ENCODE peak calls at places on chromosomes 1 and 21, in five cellular contexts. L is fibroblast of lung, I is breast epithelium, A is PC-3, M is Panc1. C is an unnamed sample.

GRCh38 chr1:7384121-7384520 is 387.0 kb upstream of the VAMP3 start:
- DNase-seq in L (no peak), I (peak; percentile 24), A (no peak), M (no peak), C (no peak)

GRCh38 chr1:243848165-243849088 is 1.6 kb downstream of the AKT3 start:
- DNase-seq in L (no peak), I (no peak), A (peak; percentile 4), M (no peak), C (no peak)

GRCh38 chr1:21707086-21707840 is 38.1 kb upstream of the RAP1GAP start:
- DNase-seq in L (peak; percentile 45), I (no peak), A (no peak), M (no peak), C (no peak)

GRCh38 chr1:39900662-39901485 is 843 bp downstream of the MYCL start:
- DNase-seq in L (no peak), I (no peak), A (peak; percentile 20), M (no peak), C (peak; percentile 1)

GRCh38 chr1:156151093-156151688 is 2.2 kb upstream of the SEMA4A start:
- DNase-seq in L (peak; percentile 29), I (no peak), A (no peak), M (no peak), C (no peak)

GRCh38 chr1:94676686-94677085 is 135.1 kb upstream of the F3 start:
- DNase-seq in L (no peak), I (no peak), A (no peak), M (no peak), C (no peak)

GRCh38 chr1:184388671-184389292 is 2.0 kb downstream of the C1orf21 start:
- DNase-seq in L (no peak), I (no peak), A (no peak), M (no peak), C (no peak)

GRCh38 chr1:20785907-20786309 is 1.2 kb downstream of the HP1BP3 start:
- DNase-seq in L (no peak), I (no peak), A (peak; percentile 4), M (no peak), C (no peak)

GRCh38 chr1:211335507-211336157 is 9.0 kb downstream of the TRAF5 start:
- DNase-seq in L (no peak), I (no peak), A (no peak), M (no peak), C (no peak)

GRCh38 chr1:59061876-59062275 is 235.0 kb upstream of the FGGY start:
- DNase-seq in L (peak; percentile 92), I (peak; percentile 39), A (peak; percentile 46), M (no peak), C (no peak)

GRCh38 chr1:94757931-94758330 is 62.2 kb upstream of the SLC44A3 start:
- DNase-seq in L (peak; percentile 45), I (peak; percentile 47), A (no peak), M (no peak), C (no peak)

GRCh38 chr1:16978589-16979474 is 1.6 kb downstream of the MFAP2 start:
- DNase-seq in L (peak; percentile 95), I (peak; percentile 77), A (no peak), M (no peak), C (no peak)

GRCh38 chr1:228311091-228311490 is 95.5 kb downstream of the TRIM11 start:
- DNase-seq in L (no peak), I (no peak), A (no peak), M (no peak), C (no peak)

GRCh38 chr1:68442822-68443556 is 6.8 kb downstream of the RPE65 start:
- DNase-seq in L (peak; percentile 60), I (no peak), A (peak; percentile 94), M (peak; percentile 48), C (no peak)

GRCh38 chr21:41975391-41976272 is 21.8 kb upstream of the C2CD2 start:
- DNase-seq in L (no peak), I (peak; percentile 14), A (no peak), M (no peak), C (no peak)

GRCh38 chr1:152960452-152961044 is 9.9 kb upstream of the SPRR4 start:
- DNase-seq in L (no peak), I (no peak), A (peak; percentile 33), M (no peak), C (no peak)

GRCh38 chr1:93081716-93082115 is 2.6 kb downstream of the MTF2 start:
- DNase-seq in L (peak; percentile 90), I (no peak), A (peak; percentile 55), M (no peak), C (no peak)

GRCh38 chr1:20336105-20336605 is 45.5 kb downstream of the VWA5B1 start:
- DNase-seq in L (no peak), I (no peak), A (no peak), M (no peak), C (no peak)

GRCh38 chr21:33238565-33239255 is 9.0 kb downstream of the IFNAR2 start:
- DNase-seq in L (peak; percentile 21), I (no peak), A (no peak), M (no peak), C (no peak)

GRCh38 chr1:31760901-31761470 is 3.2 kb downstream of the ADGRB2 start:
- DNase-seq in L (peak; percentile 63), I (peak; percentile 55), A (peak; percentile 80), M (no peak), C (peak; percentile 64)

GRCh38 chr1:46065405-46065804 is 67.0 kb downstream of the PIK3R3 start:
- DNase-seq in L (no peak), I (no peak), A (no peak), M (no peak), C (no peak)

GRCh38 chr1:24557220-24557619 is 1.3 kb downstream of the NCMAP start:
- DNase-seq in L (no peak), I (no peak), A (no peak), M (no peak), C (no peak)

GRCh38 chr21:38478782-38479181 is 19.5 kb downstream of the ERG start:
- DNase-seq in L (peak; percentile 97), I (no peak), A (no peak), M (no peak), C (no peak)

GRCh38 chr1:182249201-182249676 is 142.4 kb downstream of the GLUL start:
- DNase-seq in L (no peak), I (no peak), A (peak; percentile 38), M (no peak), C (no peak)

GRCh38 chr1:51061231-51061943 is 40.6 kb upstream of the C1orf185 start:
- DNase-seq in L (peak; percentile 67), I (no peak), A (peak; percentile 73), M (no peak), C (no peak)

GRCh38 chr21:45318556-45319341 is 31.1 kb upstream of the POFUT2 start:
- DNase-seq in L (peak; percentile 52), I (no peak), A (no peak), M (no peak), C (no peak)

GRCh38 chr1:181101581-181102226 is 13.2 kb downstream of the IER5 start:
- DNase-seq in L (peak; percentile 83), I (no peak), A (peak; percentile 52), M (no peak), C (no peak)

GRCh38 chr1:168084396-168085231 is 52.1 kb downstream of the GPR161 start:
- DNase-seq in L (peak; percentile 12), I (no peak), A (peak; percentile 51), M (peak; percentile 10), C (peak; percentile 45)
- TF ChIP-seq CTCF in L (peak; percentile 80), I (peak; percentile 61), A (peak; percentile 96), M (peak; percentile 96), C (peak; percentile 80)

DNA sequence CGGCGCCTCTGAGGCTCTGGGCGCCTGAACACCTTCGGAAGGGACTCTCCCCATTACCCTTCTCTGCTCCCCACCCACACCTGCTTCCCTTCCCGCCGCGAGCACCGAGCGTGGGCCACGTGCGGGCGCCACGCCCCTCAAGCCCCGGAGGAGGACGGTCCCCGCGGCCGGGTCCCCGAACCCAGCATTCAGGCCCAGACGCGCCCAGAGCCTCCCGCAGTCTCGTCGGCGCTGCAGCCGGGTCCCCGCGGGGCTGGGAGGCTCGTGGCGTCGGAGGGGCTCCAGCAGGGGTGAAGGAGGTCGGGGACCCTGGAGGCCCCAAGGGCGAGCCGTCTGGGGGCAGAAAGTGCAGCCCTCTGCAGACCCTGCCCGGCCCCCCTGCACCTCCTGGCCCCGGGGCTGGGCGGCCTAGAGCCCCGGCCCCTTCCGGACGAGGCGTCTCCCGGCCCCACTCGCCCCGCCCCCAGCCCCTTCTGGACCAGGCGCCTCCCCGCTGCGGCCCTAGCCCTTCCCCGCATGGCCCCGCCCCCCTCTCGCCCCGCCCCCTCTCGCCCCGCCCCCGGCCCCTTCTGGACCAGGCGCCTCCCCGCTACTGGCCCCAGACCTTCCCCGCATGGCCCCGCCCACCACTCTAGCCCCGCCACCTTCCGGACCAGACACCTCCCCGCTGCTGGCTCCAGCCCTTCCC is 378 bp upstream of the SMIM1 start:
- DNase-seq in L (peak; percentile 66), I (peak; percentile 88), A (peak; percentile 89), M (no peak), C (peak; percentile 88)
- H3K27me3 ChIP-seq in L (no peaks in the 10 kb centered on the region), I (no peaks in the 10 kb centered on the region), A (peaks cover 2% of the 10 kb centered on the region), M (no peaks in the 10 kb centered on the region), C (no peaks in the 10 kb centered on the region)

GRCh38 chr1:246690100-246690499 is 34.1 kb upstream of the SCCPDH start:
- DNase-seq in L (no peak), I (no peak), A (no peak), M (no peak), C (no peak)

GRCh38 chr1:246691622-246692495 is 32.4 kb upstream of the SCCPDH start:
- DNase-seq in L (peak; percentile 14), I (no peak), A (no peak), M (no peak), C (no peak)

GRCh38 chr1:246695136-246695535 is 29.1 kb upstream of the SCCPDH start:
- DNase-seq in L (no peak), I (no peak), A (peak; percentile 48), M (no peak), C (no peak)

GRCh38 chr1:246687002-246687401 is 37.2 kb upstream of the SCCPDH start:
- DNase-seq in L (no peak), I (no peak), A (no peak), M (no peak), C (no peak)

GRCh38 chr1:246689409-246689997 is 34.7 kb upstream of the SCCPDH start:
- DNase-seq in L (peak; percentile 65), I (peak; percentile 31), A (peak; percentile 96), M (peak; percentile 62), C (no peak)
- TF ChIP-seq CTCF in L (peak; percentile 89), I (peak; percentile 74), A (peak; percentile 94), M (peak; percentile 95), C (peak; percentile 62)

GRCh38 chr1:25641931-25642611 is 25.5 kb downstream of the MAN1C1 start:
- DNase-seq in L (peak; percentile 44), I (no peak), A (no peak), M (no peak), C (no peak)

GRCh38 chr1:25640646-25641328 is 24.2 kb downstream of the MAN1C1 start:
- DNase-seq in L (no peak), I (no peak), A (no peak), M (no peak), C (no peak)

GRCh38 chr1:25641329-25641725 is 24.7 kb downstream of the MAN1C1 start:
- DNase-seq in L (no peak), I (no peak), A (no peak), M (no peak), C (no peak)

GRCh38 chr1:25643962-25644361 is 27.4 kb downstream of the MAN1C1 start:
- DNase-seq in L (no peak), I (no peak), A (no peak), M (no peak), C (no peak)

DNA sequence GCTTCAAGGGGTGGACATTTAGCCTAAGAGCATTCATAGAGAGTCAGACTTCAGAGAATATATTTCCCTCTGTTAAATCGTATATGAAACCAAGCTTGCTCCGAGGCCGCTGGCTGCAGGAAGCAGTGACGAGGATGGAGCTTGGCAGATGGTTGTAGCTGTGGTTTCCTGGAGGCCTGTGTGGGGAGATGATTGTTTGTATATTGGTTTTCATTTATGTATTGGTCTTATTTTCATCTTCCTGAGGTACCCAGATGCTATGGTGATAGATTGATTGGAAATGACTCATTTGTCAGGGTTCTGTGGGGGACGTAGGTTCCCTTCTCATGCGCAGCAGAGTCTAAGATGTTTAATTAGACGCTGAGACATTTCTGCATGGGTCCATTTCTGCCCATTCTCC is 26.1 kb downstream of the MAN1C1 start:
- DNase-seq in L (peak; percentile 44), I (no peak), A (no peak), M (no peak), C (peak; percentile 73)
- H3K27me3 ChIP-seq in L (no peaks in the 10 kb centered on the region), I (no peaks in the 10 kb centered on the region), A (peaks cover 37% of the 10 kb centered on the region), M (peaks cover 20% of the 10 kb centered on the region), C (no peaks in the 10 kb centered on the region)